ENCODE peak calls at places on chromosomes 7 and 10, in four cellular contexts. I, O, X and A are unnamed samples.

GRCh38 chr10:124909563-124909962 is 32.4 kb upstream of the ZRANB1 start:
- DNase-seq in I (no peak), O (no peak), X (no peak), A (no peak)

GRCh38 chr10:47040681-47041080 is 129.5 kb downstream of the PTPN20 start:
- DNase-seq in I (no peak), O (no peak), X (no peak), A (no peak)

GRCh38 chr7:144500225-144500624 is 96.7 kb upstream of the NOBOX start:
- DNase-seq in I (no peak), O (no peak), X (no peak), A (no peak)

GRCh38 chr10:101672536-101672935 is 22.4 kb downstream of the FBXW4 start:
- DNase-seq in I (no peak), O (no peak), X (peak; percentile 66), A (no peak)

GRCh38 chr10:4170633-4171314 is 385.8 kb upstream of the KLF6 start:
- DNase-seq in I (no peak), O (no peak), X (no peak), A (peak; percentile 28)

GRCh38 chr7:4066626-4067475 is 615.2 kb upstream of the FOXK1 start:
- DNase-seq in I (no peak), O (no peak), X (no peak), A (no peak)

GRCh38 chr10:88922041-88922440 is 30.5 kb downstream of the ACTA2 start:
- DNase-seq in I (no peak), O (no peak), X (no peak), A (no peak)

GRCh38 chr7:11104578-11104977 is 130.9 kb downstream of the PHF14 start:
- DNase-seq in I (no peak), O (no peak), X (no peak), A (no peak)

GRCh38 chr10:80104066-80104926 is 25.8 kb downstream of the TMEM254 start:
- DNase-seq in I (no peak), O (no peak), X (no peak), A (peak; percentile 67)

GRCh38 chr7:158327012-158327411 is 260.6 kb downstream of the PTPRN2 start:
- DNase-seq in I (no peak), O (no peak), X (no peak), A (no peak)

GRCh38 chr7:158327571-158328180 is 259.9 kb downstream of the PTPRN2 start:
- DNase-seq in I (no peak), O (no peak), X (no peak), A (no peak)

GRCh38 chr7:158324397-158325360 is 262.9 kb downstream of the PTPRN2 start:
- DNase-seq in I (no peak), O (no peak), X (no peak), A (no peak)

GRCh38 chr7:158323741-158324396 is 263.8 kb downstream of the PTPRN2 start:
- DNase-seq in I (no peak), O (no peak), X (no peak), A (no peak)

DNA sequence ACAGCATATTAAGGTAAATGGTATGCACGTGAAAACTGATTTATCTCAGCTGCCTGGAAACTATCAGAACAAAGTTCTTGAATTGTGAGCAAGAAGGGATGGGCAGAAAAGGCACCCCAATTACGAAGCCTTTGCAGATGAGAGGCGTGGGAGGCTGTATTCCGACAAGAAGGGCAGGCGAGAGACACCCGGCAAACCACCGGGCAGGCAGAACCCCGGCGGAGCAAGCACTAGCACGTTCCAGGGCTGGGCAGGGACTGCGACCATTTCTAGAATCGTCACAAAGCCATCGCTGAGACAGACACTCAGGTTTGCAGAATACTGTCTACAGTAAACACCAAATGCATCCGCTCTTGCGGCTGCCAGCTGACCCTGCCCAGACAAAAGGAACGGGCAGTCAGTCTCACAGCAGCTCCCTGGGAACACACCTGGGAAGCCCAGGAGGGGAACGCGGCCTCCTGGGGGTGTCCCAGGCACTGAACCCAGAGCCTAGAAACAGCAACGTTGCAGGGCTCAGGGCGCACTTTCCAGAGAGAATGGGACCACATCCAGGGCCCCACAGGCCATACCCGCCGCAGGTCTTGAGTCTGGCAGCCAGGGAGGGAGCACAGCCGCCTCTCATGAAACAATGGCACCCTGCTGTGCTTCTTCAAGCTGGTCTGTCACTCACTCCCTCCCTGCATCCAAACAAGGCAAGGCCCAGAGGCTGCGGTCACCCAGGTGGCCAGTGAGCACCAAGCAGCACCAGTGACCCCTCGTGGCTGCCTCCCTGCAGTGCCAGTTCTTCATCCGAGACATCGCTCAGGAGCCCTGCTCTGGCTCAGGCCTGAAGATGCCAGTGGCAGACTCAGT is 261.9 kb downstream of the PTPRN2 start:
- DNase-seq in I (no peak), O (no peak), X (no peak), A (peak; percentile 75)
- TF ChIP-seq CTCF in I (no peak), O (no peak), X (peak; percentile 19), A (peak; percentile 53)

GRCh38 chr10:10497245-10497644 is 520.4 kb upstream of the CELF2 start:
- DNase-seq in I (no peak), O (no peak), X (no peak), A (no peak)
- TF ChIP-seq CTCF in I (peak; percentile 35), O (no peak), X (no peak), A (no peak)

DNA sequence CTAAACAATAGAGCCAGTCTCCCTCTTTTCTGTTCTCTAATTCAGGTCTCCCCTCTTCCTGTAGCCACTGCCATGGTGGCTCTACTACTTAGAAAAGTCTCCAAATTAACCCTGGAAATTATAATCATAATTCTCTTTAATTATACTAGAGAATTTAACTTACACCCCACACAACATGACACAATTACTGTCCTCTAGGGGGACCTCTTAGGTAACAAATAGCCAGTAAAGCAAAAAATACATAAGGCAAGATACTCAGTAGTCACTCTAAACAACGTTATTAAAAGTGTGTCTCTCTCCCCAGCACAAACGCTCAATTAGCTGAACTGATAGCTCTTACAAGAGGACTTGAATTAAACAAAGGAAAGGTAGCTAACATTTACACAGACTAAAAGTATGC is 44.3 kb upstream of the ZNF107 start:
- DNase-seq in I (no peak), O (no peak), X (no peak), A (no peak)
- TF ChIP-seq CTCF in I (no peak), O (no peak), X (no peak), A (no peak)

GRCh38 chr10:95214369-95214768 is 20.3 kb downstream of the ACSM6 start:
- DNase-seq in I (no peak), O (no peak), X (no peak), A (no peak)

GRCh38 chr10:95214793-95215192 is 20.8 kb downstream of the ACSM6 start:
- DNase-seq in I (no peak), O (no peak), X (no peak), A (no peak)

GRCh38 chr10:95211606-95212279 is 17.7 kb downstream of the ACSM6 start:
- DNase-seq in I (no peak), O (no peak), X (no peak), A (no peak)

GRCh38 chr10:95209509-95210127 is 15.6 kb downstream of the ACSM6 start:
- DNase-seq in I (no peak), O (no peak), X (no peak), A (no peak)

DNA sequence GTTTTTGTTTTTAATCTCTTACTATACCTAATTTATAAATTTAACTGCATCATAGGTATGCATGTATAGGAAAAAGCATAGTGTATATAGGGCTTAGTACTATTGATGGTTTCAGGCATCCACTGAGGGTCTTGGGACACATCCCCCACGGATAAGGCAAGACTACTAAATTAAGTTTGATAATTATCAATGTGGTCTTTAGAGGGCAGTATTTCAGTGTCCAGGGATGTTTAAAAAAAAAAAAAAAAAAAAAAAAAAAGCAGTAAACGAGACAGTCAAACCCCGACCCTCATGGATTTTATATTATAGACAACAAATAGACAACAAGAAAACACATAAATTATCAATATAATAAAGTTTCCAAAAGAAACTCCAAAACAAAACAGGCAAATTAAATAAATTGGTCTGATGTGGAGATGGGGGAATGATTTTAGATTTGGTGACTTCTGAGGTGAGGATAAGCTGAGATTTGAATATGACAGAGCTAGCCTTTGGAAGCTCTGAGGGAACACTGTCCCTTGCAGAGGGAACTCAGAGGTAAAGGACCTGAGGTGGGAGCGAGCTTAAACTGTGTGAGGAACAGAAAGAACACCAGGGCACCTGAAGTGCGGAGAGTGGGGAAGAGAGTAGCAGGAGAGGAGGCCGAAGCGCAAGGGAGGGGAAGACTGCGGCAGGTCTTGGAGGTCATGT is 14.8 kb downstream of the ACSM6 start:
- DNase-seq in I (no peak), O (no peak), X (no peak), A (no peak)
- TF ChIP-seq CTCF in I (peak; percentile 39), O (no peak), X (peak; percentile 58), A (peak; percentile 42)

DNA sequence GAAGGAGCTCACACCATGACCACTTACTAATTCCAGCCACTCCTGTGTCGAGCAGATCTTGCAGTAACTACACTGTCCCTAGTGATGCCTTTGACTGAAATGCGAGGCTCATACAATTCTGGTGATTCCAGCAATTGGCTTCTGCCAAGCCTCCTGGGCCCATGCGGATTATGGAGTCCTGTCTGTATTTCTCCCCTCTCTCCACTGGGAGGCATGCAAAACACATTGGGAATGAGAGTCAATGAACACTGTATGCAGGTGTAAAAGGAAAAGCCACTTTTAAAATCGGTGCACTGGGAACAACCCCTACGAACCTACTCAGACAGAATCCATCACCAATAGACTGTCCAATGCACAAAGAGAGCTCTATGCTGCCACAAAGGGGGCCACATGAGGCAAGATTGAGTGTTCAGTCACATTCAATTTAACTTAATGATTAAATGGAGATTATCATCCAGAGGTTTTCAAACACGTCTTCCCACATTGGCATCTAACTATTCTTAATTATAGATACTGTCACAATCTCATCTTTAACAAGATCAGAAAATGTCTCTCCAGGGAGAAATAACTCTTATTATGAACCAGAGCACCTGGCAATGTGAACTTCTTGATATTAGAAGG is 550.6 kb downstream of the GLRX3 start:
- DNase-seq in I (no peak), O (no peak), X (no peak), A (peak; percentile 57)
- TF ChIP-seq CTCF in I (no peak), O (no peak), X (peak; percentile 31), A (peak; percentile 62)

DNA sequence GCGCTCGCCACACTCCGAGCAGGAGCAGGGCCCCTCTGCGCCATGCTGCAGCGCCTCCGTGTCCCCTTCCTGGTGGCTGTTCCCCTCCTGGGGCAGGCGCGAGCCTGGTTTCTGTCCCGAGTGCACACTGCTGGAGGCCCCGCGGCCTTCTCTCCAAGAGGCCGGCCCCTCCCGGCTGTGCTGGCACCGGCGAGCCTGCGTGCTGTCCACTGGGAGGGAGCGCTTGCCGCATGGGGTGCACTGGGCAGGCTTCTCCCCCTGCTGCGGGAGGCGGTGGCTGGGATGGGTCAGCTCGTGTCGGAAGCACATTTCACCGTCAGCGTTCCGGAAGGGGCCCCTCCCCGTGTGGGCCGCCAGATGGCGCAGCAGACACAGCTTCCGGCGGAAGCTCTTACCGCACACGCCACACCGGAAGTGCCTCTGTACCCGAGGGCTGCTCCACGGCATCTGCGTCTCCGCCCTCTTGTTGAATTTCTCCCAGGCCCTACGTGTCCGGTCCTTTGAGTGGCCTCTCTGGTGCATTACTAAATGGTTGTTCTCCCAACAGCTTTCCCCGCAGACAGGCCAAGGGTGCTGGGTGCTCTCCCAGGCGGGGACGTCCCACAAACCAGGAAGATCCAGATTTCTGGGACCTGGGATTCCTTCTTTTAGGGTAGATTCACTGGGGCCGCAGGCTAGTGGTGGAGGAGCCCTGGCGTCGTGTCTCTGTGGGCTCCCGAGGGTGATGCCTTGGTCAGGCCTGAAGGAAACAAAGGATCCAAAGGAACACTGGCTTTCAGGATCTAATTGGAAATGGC is 18.7 kb downstream of the ZNF786 start:
- DNase-seq in I (peak; percentile 69), O (peak; percentile 23), X (peak; percentile 42), A (peak; percentile 13)
- TF ChIP-seq CTCF in I (peak; percentile 87), O (no peak), X (peak; percentile 37), A (peak; percentile 12)